ENCODE peak calls at places on chromosomes 7 and 10, in four cellular contexts. E, C, U and W are unnamed samples.
A peak's percentile ranks its signal among the peaks of the same experiment; 100 is the strongest.

GRCh38 chr7:41590951-41591350 is 111.9 kb downstream of the INHBA start:
- DNase-seq in C (no peak), E (no peak), U (no peak), W (no peak)

GRCh38 chr10:44295619-44296222 is 89.2 kb downstream of the CXCL12 start:
- DNase-seq in U (no peak), E (no peak), C (no peak), W (peak; percentile 42)

GRCh38 chr7:152556013-152556412 is 119.9 kb downstream of the XRCC2 start:
- DNase-seq in U (no peak), C (no peak), E (no peak), W (no peak)

GRCh38 chr10:133008196-133008595 is 65.8 kb upstream of the CFAP46 start:
- DNase-seq in E (no peak), C (no peak), U (no peak), W (no peak)

GRCh38 chr7:138726288-138726687 is 25.1 kb upstream of the SVOPL start:
- DNase-seq in C (no peak), E (no peak), U (no peak), W (no peak)

GRCh38 chr7:154503962-154504550 is 451.9 kb downstream of the DPP6 start:
- DNase-seq in C (no peak), E (no peak), U (peak; percentile 33), W (peak; percentile 24)

GRCh38 chr10:14604181-14605142 is 170.2 kb downstream of the FAM107B start:
- DNase-seq in E (peak; percentile 59), U (peak; percentile 88), C (peak; percentile 89), W (peak; percentile 66)

GRCh38 chr10:27792191-27792590 is 46.6 kb upstream of the MKX start:
- DNase-seq in C (no peak), U (no peak), E (no peak), W (no peak)

GRCh38 chr10:70271996-70272924 is 11.5 kb downstream of the NPFFR1 start:
- DNase-seq in C (no peak), E (no peak), U (no peak), W (no peak)